ENCODE peak calls at places on chromosome 11, in four cellular contexts. One of them, this sample, is unnamed.

GRCh38 chr11:29435421-29435820 is 581.4 kb downstream of the KCNA4 start:
- DNase-seq in left cardiac atrium: no peak
- DNase-seq in endothelial cell: no peak
- DNase-seq in NCI-H187 treated with DMSO at 0.1 percent for 48 hours: no peak
- DNase-seq in this sample: no peak

GRCh38 chr11:122099345-122100045 is 16.5 kb downstream of the BLID start:
- DNase-seq in left cardiac atrium: no peak
- DNase-seq in endothelial cell: no peak
- DNase-seq in NCI-H187 treated with DMSO at 0.1 percent for 48 hours: no peak
- DNase-seq in this sample: no peak

GRCh38 chr11:6611092-6612007 is 666 bp downstream of the TAF10 start:
- DNase-seq in NCI-H187 treated with DMSO at 0.1 percent for 48 hours: no peak
- DNase-seq in endothelial cell: no peak
- DNase-seq in left cardiac atrium: peak
- DNase-seq in this sample: no peak

GRCh38 chr11:11510939-11511338 is 110.9 kb downstream of the GALNT18 start:
- DNase-seq in NCI-H187 treated with DMSO at 0.1 percent for 48 hours: peak
- DNase-seq in endothelial cell: no peak
- DNase-seq in left cardiac atrium: peak
- DNase-seq in this sample: no peak

GRCh38 chr11:116871248-116871647 is 33.8 kb upstream of the APOA1 start:
- DNase-seq in left cardiac atrium: peak
- DNase-seq in NCI-H187 treated with DMSO at 0.1 percent for 48 hours: no peak
- DNase-seq in endothelial cell: no peak
- DNase-seq in this sample: no peak

GRCh38 chr11:1163911-1164735 is 6.4 kb downstream of the MUC5AC start:
- DNase-seq in left cardiac atrium: peak
- DNase-seq in endothelial cell: no peak
- DNase-seq in NCI-H187 treated with DMSO at 0.1 percent for 48 hours: no peak
- DNase-seq in this sample: no peak

GRCh38 chr11:79054636-79055035 is 386.2 kb downstream of the TENM4 start:
- DNase-seq in NCI-H187 treated with DMSO at 0.1 percent for 48 hours: no peak
- DNase-seq in endothelial cell: no peak
- DNase-seq in left cardiac atrium: no peak
- DNase-seq in this sample: peak

GRCh38 chr11:101862410-101863233 is 52.2 kb upstream of the CEP126 start:
- DNase-seq in NCI-H187 treated with DMSO at 0.1 percent for 48 hours: no peak
- DNase-seq in left cardiac atrium: no peak
- DNase-seq in endothelial cell: peak
- DNase-seq in this sample: peak

GRCh38 chr11:112590778-112591177 is 330.1 kb upstream of the PLET1 start:
- DNase-seq in NCI-H187 treated with DMSO at 0.1 percent for 48 hours: no peak
- DNase-seq in left cardiac atrium: no peak
- DNase-seq in endothelial cell: no peak
- DNase-seq in this sample: no peak

GRCh38 chr11:101127348-101127698 is 2.3 kb downstream of the PGR start:
- DNase-seq in left cardiac atrium: peak
- DNase-seq in NCI-H187 treated with DMSO at 0.1 percent for 48 hours: no peak
- DNase-seq in endothelial cell: peak
- DNase-seq in this sample: peak

GRCh38 chr11:103842795-103843194 is 193.6 kb upstream of the DDI1 start:
- DNase-seq in NCI-H187 treated with DMSO at 0.1 percent for 48 hours: no peak
- DNase-seq in endothelial cell: no peak
- DNase-seq in left cardiac atrium: no peak
- DNase-seq in this sample: no peak

GRCh38 chr11:76839326-76839725 is 21.4 kb upstream of the ACER3 start:
- DNase-seq in left cardiac atrium: no peak
- DNase-seq in endothelial cell: no peak
- DNase-seq in NCI-H187 treated with DMSO at 0.1 percent for 48 hours: no peak
- DNase-seq in this sample: no peak

GRCh38 chr11:93494341-93494740 is 48.9 kb downstream of the SMCO4 start:
- DNase-seq in left cardiac atrium: no peak
- DNase-seq in endothelial cell: no peak
- DNase-seq in NCI-H187 treated with DMSO at 0.1 percent for 48 hours: no peak
- DNase-seq in this sample: no peak

GRCh38 chr11:64492561-64492960 is 98.5 kb upstream of the SLC22A12 start:
- DNase-seq in NCI-H187 treated with DMSO at 0.1 percent for 48 hours: no peak
- DNase-seq in left cardiac atrium: no peak
- DNase-seq in endothelial cell: no peak
- DNase-seq in this sample: no peak

GRCh38 chr11:122271167-122271566 is 155.2 kb upstream of the BLID start:
- DNase-seq in left cardiac atrium: no peak
- DNase-seq in NCI-H187 treated with DMSO at 0.1 percent for 48 hours: no peak
- DNase-seq in endothelial cell: no peak
- DNase-seq in this sample: no peak

This sample was measured in T47D.